ENCODE peak calls at places on chromosome 1, in nine cellular contexts. H, B, D, X, O, V, M, Y and P are unnamed samples.

GRCh38 chr1:152182942-152183341 is 23.9 kb upstream of the RPTN start:
- DNase-seq in X (peak; percentile 53), B (no peak), V (no peak), D (no peak), H (no peak), M (no peak), O (peak; percentile 73), Y (peak; percentile 78), P (peak; percentile 42)

GRCh38 chr1:108815566-108815965 is 41.3 kb downstream of the AKNAD1 start:
- DNase-seq in O (no peak), B (peak; percentile 18), V (no peak), M (no peak), X (no peak), H (no peak), Y (no peak), D (no peak), P (no peak)

GRCh38 chr1:7993593-7994479 is 32.3 kb downstream of the ERRFI1 start:
- DNase-seq in O (peak; percentile 66), X (no peak), H (no peak), Y (peak; percentile 77), B (peak; percentile 95), V (no peak), M (no peak), D (no peak), P (peak; percentile 87)

GRCh38 chr1:48493970-48494769 is 22.2 kb upstream of the SPATA6 start:
- DNase-seq in H (peak; percentile 40), X (no peak), Y (peak; percentile 95), D (peak; percentile 54), V (no peak), M (no peak), O (peak; percentile 61), B (peak; percentile 88), P (peak; percentile 31)

GRCh38 chr1:235741294-235741693 is 91.7 kb upstream of the GNG4 start:
- DNase-seq in X (no peak), B (peak; percentile 62), D (no peak), M (no peak), V (no peak), O (peak; percentile 69), H (no peak), Y (peak; percentile 77), P (peak; percentile 78)

GRCh38 chr1:29639741-29640427 is 403.6 kb downstream of the PTPRU start:
- DNase-seq in D (peak; percentile 40), V (no peak), H (no peak), M (no peak), X (no peak), O (peak; percentile 36), B (peak; percentile 2), Y (peak; percentile 37), P (peak; percentile 31)

GRCh38 chr1:214559079-214559478 is 7.7 kb upstream of the PTPN14 start:
- DNase-seq in M (no peak), X (no peak), D (no peak), B (no peak), O (no peak), V (no peak), H (no peak), Y (no peak), P (no peak)

GRCh38 chr1:52186449-52186848 is 44.6 kb downstream of the ZFYVE9 start:
- DNase-seq in V (no peak), O (no peak), B (no peak), X (no peak), D (no peak), H (no peak), Y (peak; percentile 24), M (no peak), P (no peak)

GRCh38 chr1:9128520-9129371 is at the start of gene GPR157:
- DNase-seq in O (no peak), M (peak; percentile 76), D (peak; percentile 64), V (peak; percentile 94), B (peak; percentile 74), H (peak; percentile 91), Y (peak; percentile 93), X (peak; percentile 75), P (peak; percentile 51)

GRCh38 chr1:180863158-180863775 is 49.4 kb upstream of the KIAA1614 start:
- DNase-seq in M (peak; percentile 36), V (no peak), H (no peak), D (peak; percentile 50), Y (peak; percentile 79), O (peak; percentile 43), X (peak; percentile 43), B (peak; percentile 67), P (peak; percentile 55)

GRCh38 chr1:68049941-68050878 is at the start of gene DIRAS3:
- DNase-seq in B (peak; percentile 42), M (no peak), O (no peak), Y (peak; percentile 67), V (no peak), X (no peak), D (no peak), H (no peak), P (peak; percentile 81)

GRCh38 chr1:53172751-53173498 is 23.7 kb upstream of the CPT2 start:
- DNase-seq in O (peak; percentile 44), Y (peak; percentile 86), V (no peak), H (no peak), B (peak; percentile 74), D (peak; percentile 30), M (no peak), X (no peak), P (peak; percentile 27)

GRCh38 chr1:151372411-151372934 is at the start of gene SELENBP1:
- DNase-seq in O (no peak), B (peak; percentile 91), Y (peak; percentile 91), V (peak; percentile 82), M (no peak), H (peak; percentile 70), X (peak; percentile 70), D (peak; percentile 96), P (peak; percentile 72)